ENCODE peak calls at places on chromosome 20, in eight cellular contexts. H, G, T, Z, M, F, I and N are unnamed samples.
A peak's percentile ranks its signal among the peaks of the same experiment; 100 is the strongest.

GRCh38 chr20:38764563-38765355 is 16.5 kb downstream of the ACTR5 start:
- DNase-seq in H (peak; percentile 81), G (peak; percentile 95), Z (peak; percentile 52), I (no peak), F (peak; percentile 51), T (peak; percentile 80), M (no peak), N (no peak)

GRCh38 chr20:17662333-17663039 is 19.6 kb downstream of the RRBP1 start:
- DNase-seq in H (peak; percentile 58), M (no peak), T (peak; percentile 79), F (no peak), Z (peak; percentile 51), G (peak; percentile 99), I (no peak), N (no peak)

GRCh38 chr20:50294164-50295088 is 103.8 kb downstream of the CEBPB start:
- DNase-seq in F (no peak), Z (no peak), G (no peak), T (peak; percentile 73), H (no peak), I (no peak), M (no peak), N (no peak)

GRCh38 chr20:21613512-21613911 is 92.0 kb upstream of the PAX1 start:
- DNase-seq in H (no peak), F (no peak), Z (no peak), T (no peak), M (no peak), I (no peak), G (peak; percentile 0), N (no peak)

GRCh38 chr20:1891263-1892121 is 3.7 kb upstream of the SIRPA start:
- DNase-seq in T (no peak), H (no peak), F (no peak), M (no peak), Z (no peak), G (no peak), I (no peak), N (no peak)

GRCh38 chr20:50562262-50562701 is 52.1 kb downstream of the PTPN1 start:
- DNase-seq in F (no peak), T (no peak), H (no peak), G (peak; percentile 40), Z (no peak), M (no peak), I (no peak), N (no peak)

GRCh38 chr20:45576995-45577394 is 2.1 kb downstream of the WFDC8 start:
- DNase-seq in I (no peak), M (no peak), F (no peak), G (no peak), H (peak; percentile 1), T (no peak), Z (no peak), N (no peak)

GRCh38 chr20:8331740-8332412 is 199.8 kb downstream of the PLCB1 start:
- DNase-seq in M (no peak), I (no peak), T (no peak), Z (peak; percentile 12), F (no peak), G (no peak), H (peak; percentile 66), N (no peak)

GRCh38 chr20:33249456-33249855 is 13.7 kb downstream of the BPIFA1 start:
- DNase-seq in M (no peak), H (no peak), T (no peak), Z (peak; percentile 27), G (no peak), I (no peak), F (no peak), N (no peak)

GRCh38 chr20:63128956-63129355 is 87.0 kb downstream of the YTHDF1 start:
- DNase-seq in M (no peak), Z (no peak), G (no peak), H (no peak), T (peak; percentile 64), F (no peak), I (peak; percentile 5), N (no peak)

GRCh38 chr20:54221996-54222890 is 14.4 kb downstream of the PFDN4 start:
- DNase-seq in M (no peak), T (no peak), Z (no peak), F (no peak), G (no peak), H (no peak), I (no peak), N (no peak)

GRCh38 chr20:14067631-14068030 is 72.3 kb downstream of the MACROD2 start:
- DNase-seq in H (peak; percentile 12), T (no peak), I (no peak), M (no peak), G (peak; percentile 36), F (no peak), Z (no peak), N (no peak)

GRCh38 chr20:14790771-14791517 is 453.5 kb upstream of the FLRT3 start:
- DNase-seq in G (peak; percentile 47), M (no peak), Z (no peak), F (no peak), I (no peak), H (peak; percentile 16), T (no peak), N (no peak)

GRCh38 chr20:62500237-62500864 is 24.6 kb upstream of the GATA5 start:
- DNase-seq in H (peak; percentile 18), T (peak; percentile 95), G (peak; percentile 19), M (peak; percentile 91), I (peak; percentile 88), Z (peak; percentile 57), F (peak; percentile 48), N (peak; percentile 89)